ENCODE peak calls at places on chromosomes 3 and 15, in four cellular contexts. C is K562, X is IMR-90, U is GM12878. T is an unnamed sample.

GRCh38 chr15:63599401-63600000 is 2.3 kb downstream of the FBXL22 start:
- DNase-seq in C (peak), X (no peak), U (no peak), T (peak)

GRCh38 chr3:122988507-122988906 is 39.1 kb downstream of the SEMA5B start:
- DNase-seq in C (peak), X (no peak), U (no peak), T (no peak)

GRCh38 chr15:57138260-57138895 is 219.9 kb downstream of the TCF12 start:
- DNase-seq in C (peak), X (peak), U (no peak), T (peak)

GRCh38 chr15:98160236-98160635 is 199.7 kb downstream of the ARRDC4 start:
- DNase-seq in C (no peak), X (no peak), U (no peak), T (no peak)

GRCh38 chr3:157999246-157999645 is 107.0 kb downstream of the SHOX2 start:
- DNase-seq in C (no peak), X (no peak), U (no peak), T (no peak)

GRCh38 chr15:64105113-64105704 is 9.4 kb downstream of the SNX1 start:
- DNase-seq in C (peak), X (peak), U (no peak), T (no peak)

GRCh38 chr15:69802432-69802831 is 295.3 kb downstream of the TLE3 start:
- DNase-seq in C (no peak), X (no peak), U (no peak), T (no peak)

GRCh38 chr15:78100886-78101285 is 8.5 kb downstream of the SH2D7 start:
- DNase-seq in C (no peak), X (no peak), U (no peak), T (no peak)

GRCh38 chr15:78790027-78790426 is 21.2 kb downstream of the ADAMTS7 start:
- DNase-seq in C (no peak), X (no peak), U (no peak), T (no peak)

GRCh38 chr3:111768571-111769100 is 90.4 kb upstream of the PHLDB2 start:
- DNase-seq in C (no peak), X (peak), U (no peak), T (peak)

GRCh38 chr15:92809880-92810361 is 90.2 kb upstream of the CHD2 start:
- DNase-seq in C (peak), X (peak), U (no peak), T (no peak)

GRCh38 chr3:161139686-161140085 is 34.5 kb upstream of the B3GALNT1 start:
- DNase-seq in C (no peak), X (no peak), U (no peak), T (no peak)

GRCh38 chr3:8794247-8794646 is 24.8 kb upstream of the OXTR start:
- DNase-seq in C (no peak), X (no peak), U (no peak), T (no peak)
- TF ChIP-seq POLR2A in C (no peak), X (no peak), U (no peak), T (no peak)

GRCh38 chr3:106088899-106089298 is 220.1 kb upstream of the CBLB start:
- DNase-seq in C (no peak), X (no peak), U (no peak), T (no peak)

GRCh38 chr3:106089806-106090205 is 221.0 kb upstream of the CBLB start:
- DNase-seq in C (no peak), X (no peak), U (no peak), T (no peak)

GRCh38 chr3:106097817-106098410 is 229.1 kb upstream of the CBLB start:
- DNase-seq in C (no peak), X (peak), U (no peak), T (no peak)

GRCh38 chr3:106092792-106093191 is 224.0 kb upstream of the CBLB start:
- DNase-seq in C (no peak), X (peak), U (no peak), T (no peak)

GRCh38 chr3:106093616-106094015 is 224.8 kb upstream of the CBLB start:
- DNase-seq in C (no peak), X (no peak), U (no peak), T (no peak)
- TF ChIP-seq RCOR1 in C (no peak), X (no peak), U (no peak), T (no peak)

GRCh38 chr3:128875556-128876120 is 3.8 kb upstream of the ACAD9 start:
- DNase-seq in C (peak), X (no peak), U (no peak), T (peak)
- TF ChIP-seq POLR2A in C (no peak), X (no peak), U (no peak), T (no peak)

GRCh38 chr3:118128886-118129285 is 905.8 kb downstream of the IGSF11 start:
- DNase-seq in C (no peak), X (peak), U (no peak), T (peak)
- TF ChIP-seq RCOR1 in C (no peak), X (no peak), U (no peak), T (no peak)

DNA sequence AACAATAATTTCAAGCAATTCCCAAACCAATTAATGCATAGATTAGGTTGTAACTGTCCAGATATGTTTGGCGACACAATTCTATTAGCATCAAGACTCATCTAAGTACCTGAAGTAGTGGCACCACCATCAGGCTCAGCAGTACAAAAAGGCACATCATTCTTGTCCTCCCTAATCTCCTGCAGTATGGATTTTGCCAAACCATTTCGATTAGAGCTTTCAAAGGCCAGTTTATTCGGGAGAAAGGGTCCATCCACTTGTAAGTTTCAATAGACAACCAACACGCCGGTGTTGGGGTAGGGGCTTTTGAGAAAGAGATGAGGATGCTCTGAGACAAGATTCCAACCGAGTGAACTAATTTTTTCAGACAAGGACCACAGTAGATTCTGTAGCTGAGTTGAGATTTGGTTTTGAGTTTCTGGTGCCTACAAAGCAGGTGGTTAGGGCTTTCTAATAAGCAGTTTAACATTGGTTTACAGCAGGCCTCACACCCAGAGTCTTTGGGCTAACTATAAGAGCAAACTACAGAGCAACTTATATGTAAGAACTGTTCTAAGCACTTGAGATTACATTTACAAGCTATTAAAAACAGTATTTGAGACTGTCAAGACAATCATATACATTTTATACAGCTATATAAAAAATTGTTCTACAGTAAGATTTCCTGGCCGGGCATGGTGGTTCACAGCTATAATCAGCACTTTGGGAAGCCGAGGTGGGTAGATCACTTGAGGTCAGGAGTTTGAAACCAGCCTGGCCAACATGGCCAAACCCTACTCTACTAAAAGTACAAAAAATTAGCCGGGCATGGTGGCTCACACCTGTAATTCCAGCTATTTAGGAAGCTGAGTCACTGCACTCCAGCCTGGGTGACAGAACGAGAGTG is 4.5 kb downstream of the RPL22L1 start:
- DNase-seq in C (peak), X (no peak), U (no peak), T (peak)
- TF ChIP-seq POLR2A in C (peak), X (peak), U (no peak), T (no peak)

GRCh38 chr3:149647812-149648211 is 10.0 kb downstream of the WWTR1 start:
- DNase-seq in C (no peak), X (no peak), U (no peak), T (no peak)

GRCh38 chr3:149647285-149647684 is 10.5 kb downstream of the WWTR1 start:
- DNase-seq in C (no peak), X (no peak), U (no peak), T (no peak)

GRCh38 chr3:149643482-149643798 is 14.4 kb downstream of the WWTR1 start:
- DNase-seq in C (no peak), X (no peak), U (no peak), T (no peak)

GRCh38 chr3:149648525-149648924 is 9.3 kb downstream of the WWTR1 start:
- DNase-seq in C (no peak), X (no peak), U (no peak), T (no peak)

DNA sequence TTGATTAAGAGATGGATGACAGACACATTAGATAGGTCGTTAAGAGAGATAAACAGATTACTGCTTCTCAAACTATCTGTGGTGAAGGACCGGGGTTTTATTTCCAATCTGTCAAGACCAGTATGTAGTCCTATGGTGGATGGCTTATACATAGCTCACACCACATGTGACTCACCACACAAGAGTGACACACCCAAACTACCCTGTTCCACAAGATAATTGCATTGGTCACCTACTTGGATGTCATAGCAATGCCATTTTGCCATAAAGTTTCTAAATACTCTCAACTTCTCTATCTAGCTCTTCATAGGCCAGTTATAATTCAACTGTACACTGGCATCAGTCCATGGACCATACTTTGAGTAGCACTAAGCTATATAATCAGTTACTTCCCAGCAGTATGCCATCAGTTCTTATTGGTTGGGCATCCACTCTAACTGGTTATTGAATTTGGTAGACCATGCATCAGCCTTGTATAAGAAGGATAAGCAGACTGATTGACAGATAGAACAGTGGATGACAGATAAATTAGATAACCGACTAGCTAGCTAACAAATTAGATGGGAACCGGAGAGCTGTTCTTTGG is 11.6 kb downstream of the WWTR1 start:
- DNase-seq in C (peak), X (peak), U (no peak), T (no peak)
- TF ChIP-seq RCOR1 in C (no peak), X (no peak), U (no peak), T (no peak)

DNA sequence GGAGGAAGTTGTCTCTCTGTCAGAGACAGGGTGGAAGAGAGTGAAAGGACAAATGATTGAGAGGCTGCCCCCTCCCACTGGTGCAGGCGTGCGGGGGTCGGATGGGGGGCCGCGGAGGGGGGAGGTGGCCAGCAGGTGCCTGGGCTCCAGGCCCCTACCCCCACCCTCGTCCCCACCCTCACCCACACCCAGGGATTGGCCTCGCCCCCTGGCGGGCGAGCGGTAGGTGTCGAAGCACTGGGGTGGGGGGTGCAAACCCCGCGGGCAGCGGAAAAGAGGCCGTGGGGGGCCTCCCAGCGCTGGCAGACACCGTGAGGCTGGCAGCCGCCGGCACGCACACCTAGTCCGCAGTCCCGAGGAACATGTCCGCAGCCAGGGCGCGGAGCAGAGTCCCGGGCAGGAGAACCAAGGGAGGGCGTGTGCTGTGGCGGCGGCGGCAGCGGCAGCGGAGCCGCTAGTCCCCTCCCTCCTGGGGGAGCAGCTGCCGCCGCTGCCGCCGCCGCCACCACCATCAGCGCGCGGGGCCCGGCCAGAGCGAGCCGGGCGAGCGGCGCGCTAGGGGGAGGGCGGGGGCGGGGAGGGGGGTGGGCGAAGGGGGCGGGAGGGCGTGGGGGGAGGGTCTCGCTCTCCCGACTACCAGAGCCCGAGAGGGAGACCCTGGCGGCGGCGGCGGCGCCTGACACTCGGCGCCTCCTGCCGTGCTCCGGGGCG is at the start of gene KAT2B:
- DNase-seq in C (peak), X (peak), U (no peak), T (peak)
- TF ChIP-seq POLR2A in C (peak), X (no peak), U (peak), T (no peak)

DNA sequence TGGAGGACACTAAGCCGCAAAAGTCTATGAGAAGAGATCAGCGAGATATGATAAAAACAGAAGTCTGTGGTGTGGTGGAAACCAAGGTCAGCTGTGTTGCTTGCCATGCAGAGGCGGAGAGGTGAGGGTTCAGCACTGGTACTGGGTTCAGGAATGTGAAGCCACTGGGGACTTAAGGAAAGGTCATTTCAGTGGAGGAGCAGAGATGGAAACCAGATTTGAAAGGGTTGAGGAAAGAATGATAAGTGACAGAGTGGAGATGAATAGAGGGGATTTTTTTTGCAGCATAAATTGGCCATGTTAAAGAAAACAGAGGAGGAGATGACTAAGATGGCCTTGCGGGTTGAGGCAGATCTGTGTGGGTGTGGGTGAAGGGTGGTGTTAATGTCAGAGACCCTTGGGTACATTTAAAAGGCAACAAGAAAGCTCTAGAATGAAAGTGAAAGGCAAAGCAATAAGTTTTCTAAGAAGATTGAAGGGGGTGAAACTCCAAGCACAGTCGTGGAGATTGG is 265.5 kb downstream of the ADAMTSL3 start:
- DNase-seq in C (no peak), X (no peak), U (peak), T (no peak)
- TF ChIP-seq RCOR1 in C (no peak), X (no peak), U (no peak), T (no peak)

DNA sequence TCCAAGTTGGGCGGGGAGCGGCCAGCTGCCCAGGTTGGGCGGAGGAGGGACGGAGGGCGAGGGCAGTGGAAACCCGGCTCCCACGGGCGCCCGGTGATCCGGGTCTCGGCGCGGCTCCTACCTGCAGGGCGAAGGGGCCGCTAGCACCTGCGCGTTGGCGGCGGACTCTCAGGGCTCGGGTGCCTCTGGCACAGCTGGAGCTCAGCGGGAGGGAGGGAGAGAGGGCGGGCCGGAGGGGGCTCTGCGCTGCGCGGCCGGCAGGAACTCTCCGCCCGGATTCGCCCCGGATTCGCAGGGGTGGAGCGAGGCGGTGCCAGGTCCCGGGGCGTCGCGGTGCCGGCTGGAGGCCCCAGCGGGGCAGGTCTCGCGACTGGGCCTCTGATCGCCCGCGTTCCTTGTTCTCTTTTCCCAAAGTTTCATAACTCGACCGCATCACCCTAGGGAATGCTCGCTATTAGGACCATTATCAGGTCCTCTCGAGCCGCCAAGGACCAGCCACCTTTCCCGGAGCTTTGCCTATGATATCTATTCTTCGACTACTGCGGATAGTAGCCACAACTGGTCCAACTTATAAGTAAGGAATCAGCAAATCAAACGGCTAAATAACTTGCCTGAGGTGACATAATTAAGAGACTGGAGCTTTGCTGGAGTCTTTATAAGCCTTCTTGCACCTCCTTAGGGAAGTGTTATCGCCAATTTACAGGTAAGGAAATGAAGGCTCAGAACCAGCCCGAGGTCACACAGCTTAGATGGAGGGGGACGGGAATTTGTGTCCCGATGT is at the start of gene PLD1:
- DNase-seq in C (peak), X (peak), U (no peak), T (peak)
- TF ChIP-seq POLR2A in C (peak), X (peak), U (no peak), T (peak)

DNA sequence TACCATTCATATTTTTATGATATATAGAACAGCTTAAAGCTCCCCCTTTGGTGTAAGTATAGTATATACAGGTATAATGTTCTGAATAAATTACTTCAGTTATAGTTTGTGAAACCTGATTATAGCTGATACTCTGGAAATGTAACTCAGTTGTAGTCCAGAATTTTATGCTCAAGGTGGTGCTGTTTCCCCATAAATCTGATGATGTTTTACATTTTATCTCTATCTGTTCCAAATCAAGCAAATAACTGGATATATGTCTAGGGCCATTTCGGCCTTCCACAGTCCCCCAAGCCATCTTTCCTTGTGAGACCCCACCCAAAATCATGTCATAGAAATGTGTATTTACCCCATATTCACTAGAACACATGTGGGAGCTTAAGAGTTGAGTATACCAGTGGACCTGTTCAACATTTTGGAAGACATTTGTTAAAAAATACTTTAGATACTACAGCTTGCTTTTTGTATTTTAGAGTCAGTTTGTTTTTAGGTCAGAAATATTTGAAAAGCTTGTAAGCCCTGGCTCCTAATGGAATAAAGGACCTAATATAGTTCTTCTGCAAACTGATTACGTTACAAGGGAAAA is 107.1 kb downstream of the ATG7 start:
- DNase-seq in C (peak), X (peak), U (peak), T (peak)
- TF ChIP-seq RCOR1 in C (no peak), X (no peak), U (no peak), T (no peak)